ENCODE peak calls at places on chromosomes 2 and 18, in four cellular contexts. E is HepG2, T is GM12878, O is SK-N-SH. Q is an unnamed sample.

GRCh38 chr2:174675615-174676014 is 78.0 kb upstream of the WIPF1 start:
- DNase-seq in E (no peak), T (no peak), O (no peak), Q (no peak)

GRCh38 chr2:236882931-236883330 is 202.8 kb upstream of the COPS8 start:
- DNase-seq in E (no peak), T (no peak), O (no peak), Q (no peak)

GRCh38 chr2:71736091-71736878 is 282.9 kb downstream of the DYSF start:
- DNase-seq in E (no peak), T (no peak), O (no peak), Q (no peak)

GRCh38 chr2:114789989-114790388 is 347.5 kb downstream of the DPP10 start:
- DNase-seq in E (no peak), T (no peak), O (no peak), Q (no peak)

GRCh38 chr2:127392828-127393578 is 5.2 kb upstream of the MAP3K2 start:
- DNase-seq in E (no peak), T (no peak), O (no peak), Q (no peak)

GRCh38 chr2:101002562-101003277 is 631 bp downstream of the RPL31 start:
- DNase-seq in E (peak), T (no peak), O (peak), Q (peak)

GRCh38 chr2:3317871-3318270 is 59.7 kb downstream of the EIPR1 start:
- DNase-seq in E (no peak), T (no peak), O (no peak), Q (no peak)

GRCh38 chr2:191703079-191703725 is 25.3 kb downstream of the NABP1 start:
- DNase-seq in E (peak), T (no peak), O (no peak), Q (no peak)

GRCh38 chr2:200408428-200409311 is 101.2 kb downstream of the KCTD18 start:
- DNase-seq in E (peak), T (no peak), O (no peak), Q (peak)

GRCh38 chr2:886072-887022 is 64.3 kb upstream of the SNTG2 start:
- DNase-seq in E (no peak), T (no peak), O (no peak), Q (no peak)

GRCh38 chr2:885230-886071 is 65.2 kb upstream of the SNTG2 start:
- DNase-seq in E (no peak), T (no peak), O (no peak), Q (no peak)

GRCh38 chr2:888211-888801 is 62.3 kb upstream of the SNTG2 start:
- DNase-seq in E (no peak), T (no peak), O (no peak), Q (no peak)

GRCh38 chr2:888906-889566 is 61.6 kb upstream of the SNTG2 start:
- DNase-seq in E (no peak), T (no peak), O (no peak), Q (no peak)

DNA sequence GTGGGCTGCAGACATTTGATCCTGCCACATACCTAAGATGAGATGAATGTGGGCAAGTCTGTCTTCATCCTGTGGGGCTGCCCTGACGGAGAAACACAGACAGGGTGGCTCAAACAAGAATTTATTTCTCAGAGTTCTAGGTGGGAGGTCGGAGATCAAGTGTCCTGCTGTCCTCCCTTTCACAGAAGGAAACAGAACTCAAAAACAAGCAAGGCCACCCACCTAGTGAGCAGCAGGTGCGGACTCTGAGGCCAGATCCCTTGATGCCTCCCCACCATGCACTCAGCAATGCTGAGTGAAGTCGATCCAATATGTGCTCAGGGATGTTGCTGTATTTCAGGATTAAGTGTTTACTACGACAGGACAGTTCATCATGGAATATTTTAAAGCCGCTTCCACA is 63.0 kb upstream of the SNTG2 start:
- DNase-seq in E (no peak), T (no peak), O (no peak), Q (no peak)
- TF ChIP-seq PBX3 in E (no peak), T (no peak), O (no peak), Q (no peak)

DNA sequence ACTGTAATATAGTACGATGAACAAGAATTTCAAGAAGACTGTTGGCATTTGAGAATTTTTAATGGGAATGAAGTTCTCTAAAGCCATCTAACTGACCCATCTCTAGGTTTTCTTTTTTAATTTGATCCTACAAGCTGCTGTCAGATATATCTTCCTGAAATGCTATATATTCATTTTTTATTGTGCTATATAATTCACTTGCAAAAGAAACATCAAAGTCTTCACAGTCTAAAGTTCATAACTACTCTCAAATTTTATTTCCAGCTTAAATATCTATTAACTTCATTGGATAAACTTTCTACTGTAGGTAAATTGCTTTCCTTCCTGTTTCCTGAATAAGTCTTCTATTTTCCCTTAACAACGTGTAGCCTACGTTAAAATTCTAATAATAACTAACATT is 3.7 kb downstream of the SCYGR2 start:
- DNase-seq in E (no peak), T (no peak), O (no peak), Q (no peak)
- TF ChIP-seq PBX3 in E (no peak), T (no peak), O (no peak), Q (no peak)

GRCh38 chr18:46431522-46432171 is 225.4 kb downstream of the LOXHD1 start:
- DNase-seq in E (no peak), T (no peak), O (peak), Q (no peak)

GRCh38 chr18:46435031-46435430 is 222.0 kb downstream of the LOXHD1 start:
- DNase-seq in E (no peak), T (no peak), O (no peak), Q (no peak)

GRCh38 chr18:46437019-46437418 is 220.0 kb downstream of the LOXHD1 start:
- DNase-seq in E (no peak), T (no peak), O (peak), Q (no peak)

GRCh38 chr18:46433121-46433826 is 223.7 kb downstream of the LOXHD1 start:
- DNase-seq in E (no peak), T (no peak), O (no peak), Q (no peak)

GRCh38 chr18:46434629-46435028 is 222.4 kb downstream of the LOXHD1 start:
- DNase-seq in E (no peak), T (no peak), O (no peak), Q (no peak)
- TF ChIP-seq PBX3 in E (no peak), T (no peak), O (no peak), Q (no peak)

GRCh38 chr18:47725656-47726055 is 204.8 kb downstream of the SMAD2 start:
- DNase-seq in E (no peak), T (no peak), O (no peak), Q (no peak)

GRCh38 chr18:47721876-47722275 is 208.6 kb downstream of the SMAD2 start:
- DNase-seq in E (no peak), T (no peak), O (no peak), Q (no peak)

GRCh38 chr18:47720741-47721140 is 209.7 kb downstream of the SMAD2 start:
- DNase-seq in E (no peak), T (no peak), O (no peak), Q (no peak)

GRCh38 chr18:47729356-47729755 is 201.1 kb downstream of the SMAD2 start:
- DNase-seq in E (no peak), T (no peak), O (no peak), Q (no peak)

DNA sequence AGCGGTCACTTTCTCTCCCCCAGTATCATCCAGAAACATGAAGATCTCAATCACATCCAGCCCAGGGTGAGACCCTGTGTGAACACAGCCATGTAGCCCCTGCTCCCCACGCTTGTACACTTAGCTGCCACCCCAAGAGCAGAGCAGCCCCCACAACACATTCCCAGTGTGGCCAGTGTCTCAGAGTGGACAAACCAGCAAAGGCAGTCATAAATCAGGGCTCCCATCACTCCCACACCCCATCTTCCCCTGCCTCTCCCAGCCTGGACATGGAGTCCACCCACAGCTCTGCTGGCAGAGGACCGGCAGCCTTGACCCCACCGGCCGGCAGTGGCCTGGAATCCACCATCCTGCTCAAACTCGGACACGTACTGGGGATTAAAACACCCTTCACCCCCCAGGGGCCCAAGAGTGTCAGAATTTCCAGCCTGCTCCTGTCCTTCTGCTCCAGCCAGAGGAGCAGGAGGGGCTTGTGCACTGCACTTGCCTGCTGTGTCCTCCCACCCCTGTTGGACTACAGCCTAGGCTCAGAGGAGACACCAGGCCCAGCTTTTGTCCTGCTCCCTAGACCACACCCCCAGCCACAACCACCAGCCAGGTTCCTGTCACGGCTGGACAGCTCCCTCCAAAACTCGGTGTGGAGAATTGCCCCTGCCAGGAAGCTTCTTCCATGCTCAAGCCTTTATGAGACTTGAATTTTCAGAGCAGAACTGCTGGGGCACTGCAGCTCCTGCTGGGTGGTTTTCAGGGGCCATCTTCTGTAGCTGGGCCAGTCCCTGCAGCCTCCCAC is 206.1 kb downstream of the SMAD2 start:
- DNase-seq in E (no peak), T (no peak), O (no peak), Q (no peak)
- TF ChIP-seq PBX3 in E (no peak), T (no peak), O (no peak), Q (no peak)

DNA sequence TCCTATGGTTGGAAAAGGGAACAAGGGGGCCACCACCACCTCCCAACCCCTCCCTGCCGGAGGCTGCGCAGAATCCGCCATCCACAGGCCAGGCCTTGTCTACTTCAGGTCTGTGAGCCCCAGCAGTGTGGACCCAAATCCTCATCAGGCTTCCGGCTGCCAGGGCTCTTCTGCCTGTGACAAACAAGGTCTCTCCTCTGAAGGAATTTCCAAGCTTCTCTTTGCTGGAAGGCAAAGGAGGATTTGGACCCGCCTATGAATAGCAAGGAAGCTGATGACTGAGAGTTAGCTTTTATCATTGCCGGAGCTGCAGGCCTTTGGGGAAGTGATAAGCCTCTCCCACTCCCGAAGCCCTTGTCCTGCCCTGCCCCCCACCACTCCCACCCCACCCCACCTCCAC is 93.7 kb upstream of the SH3BP4 start:
- DNase-seq in E (no peak), T (no peak), O (no peak), Q (no peak)
- TF ChIP-seq PBX3 in E (no peak), T (no peak), O (no peak), Q (no peak)

GRCh38 chr2:11945139-11946126 is 199.0 kb downstream of the LPIN1 start:
- DNase-seq in E (no peak), T (peak), O (no peak), Q (no peak)
- TF ChIP-seq PBX3 in E (no peak), T (no peak), O (no peak), Q (no peak)

GRCh38 chr18:48932462-48932818 is 18.3 kb downstream of the SMAD7 start:
- DNase-seq in E (no peak), T (no peak), O (no peak), Q (no peak)

GRCh38 chr18:48934400-48934707 is 16.4 kb downstream of the SMAD7 start:
- DNase-seq in E (no peak), T (no peak), O (no peak), Q (no peak)

GRCh38 chr18:48931680-48932461 is 18.9 kb downstream of the SMAD7 start:
- DNase-seq in E (no peak), T (peak), O (no peak), Q (no peak)

GRCh38 chr18:48933578-48934399 is 17.0 kb downstream of the SMAD7 start:
- DNase-seq in E (no peak), T (no peak), O (no peak), Q (no peak)

DNA sequence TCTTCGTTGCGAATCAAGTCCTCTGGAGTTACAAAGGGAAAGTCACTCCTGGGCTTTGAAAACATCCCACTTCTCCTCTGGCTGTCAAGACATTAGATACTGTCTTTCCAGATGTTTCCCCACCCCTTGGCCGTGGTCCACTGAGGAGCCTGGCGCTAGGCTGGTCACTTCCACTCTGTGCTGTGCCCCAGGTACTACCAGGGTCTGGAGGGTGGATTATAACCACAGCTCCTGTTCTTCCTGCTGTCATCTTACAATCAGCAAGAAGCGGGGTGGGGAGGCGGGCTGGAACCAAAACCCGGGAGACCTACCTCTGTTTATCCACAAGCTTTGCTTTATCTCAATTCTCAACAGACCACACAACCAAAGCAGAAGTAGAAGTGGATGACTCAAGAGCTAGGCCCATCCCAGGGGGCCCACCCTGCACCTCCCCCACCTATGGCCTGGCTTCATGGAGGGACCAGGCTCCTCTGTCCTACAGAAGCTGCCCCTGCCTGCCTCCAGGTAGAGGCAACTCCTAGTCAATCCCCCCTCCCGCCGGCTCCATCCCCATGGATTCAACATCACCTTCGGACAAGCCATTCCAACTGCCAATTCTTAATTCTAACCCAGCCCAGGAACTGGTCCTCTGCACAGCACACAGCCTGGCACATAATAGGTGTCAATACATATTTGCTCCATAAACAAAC is 17.8 kb downstream of the SMAD7 start:
- DNase-seq in E (no peak), T (no peak), O (no peak), Q (no peak)
- TF ChIP-seq PBX3 in E (no peak), T (no peak), O (no peak), Q (no peak)

GRCh38 chr2:219510512-219511135 is 3.7 kb upstream of the ASIC4 start:
- DNase-seq in E (no peak), T (no peak), O (no peak), Q (no peak)

GRCh38 chr2:219511547-219512325 is 2.5 kb upstream of the ASIC4 start:
- DNase-seq in E (no peak), T (no peak), O (peak), Q (no peak)

GRCh38 chr2:219508933-219509779 is 5.1 kb upstream of the ASIC4 start:
- DNase-seq in E (no peak), T (no peak), O (peak), Q (no peak)

GRCh38 chr2:219508444-219508734 is 5.9 kb upstream of the ASIC4 start:
- DNase-seq in E (no peak), T (no peak), O (peak), Q (no peak)

DNA sequence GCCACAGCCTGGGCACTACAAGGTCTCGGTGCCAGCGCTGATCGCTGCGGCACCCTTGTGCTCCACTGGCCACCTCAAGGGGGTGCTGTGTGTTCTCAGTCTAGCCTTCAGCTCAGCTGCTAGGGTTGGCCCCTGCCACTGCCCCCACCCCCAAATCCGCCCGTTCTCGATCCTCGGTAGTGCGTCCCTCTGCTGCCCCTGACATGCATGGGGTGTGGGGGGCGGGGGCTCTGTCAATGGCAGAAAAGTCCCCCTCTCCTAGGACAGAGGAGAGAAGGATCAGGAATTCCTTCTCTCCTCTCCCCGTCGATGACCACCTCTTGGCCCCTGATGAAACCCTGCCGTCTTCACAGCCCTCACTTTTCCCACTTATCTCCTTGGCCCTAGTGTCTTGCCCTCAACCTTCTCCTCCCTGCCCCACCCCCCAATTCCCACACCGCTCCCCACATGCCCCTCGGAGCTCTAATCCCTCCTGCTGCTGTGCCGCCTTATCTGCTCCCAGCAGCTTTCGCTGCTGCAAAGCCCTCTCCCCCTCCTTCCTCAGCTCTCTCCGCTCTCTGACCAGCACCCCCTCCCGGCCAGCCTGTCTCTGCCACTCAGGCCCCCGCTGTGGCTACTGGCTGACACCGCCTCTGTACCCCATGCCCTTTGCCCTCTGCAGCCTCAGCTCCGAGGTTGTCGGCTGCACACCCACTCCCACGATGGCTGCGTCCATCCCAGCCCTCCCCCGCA is 4.3 kb upstream of the ASIC4 start:
- DNase-seq in E (peak), T (no peak), O (peak), Q (peak)
- TF ChIP-seq PBX3 in E (no peak), T (no peak), O (no peak), Q (no peak)

Q was measured in A549.